ENCODE peak calls at places on chromosomes 2 and 18, in six cellular contexts. One of them, this sample, is unnamed.

GRCh38 chr2:1854747-1855146 is 110.4 kb upstream of the PXDN start:
- DNase-seq in C1 segment of cervical spinal cord: peak
- DNase-seq in nephron progenitor cell: peak
- DNase-seq in amygdala: peak
- DNase-seq in type B pancreatic cell: no peak
- DNase-seq in stimulated activated CD8-positive, alpha-beta memory T cell treated with anti-CD3 and anti-CD28 coated beads, Interleukin-7, amount 100 ng/mL, for 24 hours: no peak
- DNase-seq in this sample: peak

GRCh38 chr2:65691816-65692215 is 259.4 kb upstream of the SPRED2 start:
- DNase-seq in amygdala: no peak
- DNase-seq in nephron progenitor cell: no peak
- DNase-seq in stimulated activated CD8-positive, alpha-beta memory T cell treated with anti-CD3 and anti-CD28 coated beads, Interleukin-7, amount 100 ng/mL, for 24 hours: no peak
- DNase-seq in C1 segment of cervical spinal cord: no peak
- DNase-seq in type B pancreatic cell: no peak
- DNase-seq in this sample: no peak

GRCh38 chr2:234161932-234162331 is 111.4 kb downstream of the SPP2 start:
- DNase-seq in nephron progenitor cell: no peak
- DNase-seq in amygdala: no peak
- DNase-seq in type B pancreatic cell: no peak
- DNase-seq in stimulated activated CD8-positive, alpha-beta memory T cell treated with anti-CD3 and anti-CD28 coated beads, Interleukin-7, amount 100 ng/mL, for 24 hours: no peak
- DNase-seq in C1 segment of cervical spinal cord: no peak
- DNase-seq in this sample: no peak

GRCh38 chr2:36965751-36966369 is 476 bp downstream of the STRN start:
- DNase-seq in stimulated activated CD8-positive, alpha-beta memory T cell treated with anti-CD3 and anti-CD28 coated beads, Interleukin-7, amount 100 ng/mL, for 24 hours: peak
- DNase-seq in type B pancreatic cell: peak
- DNase-seq in amygdala: peak
- DNase-seq in nephron progenitor cell: peak
- DNase-seq in C1 segment of cervical spinal cord: peak
- DNase-seq in this sample: peak

GRCh38 chr2:234490239-234491074 is 6.4 kb downstream of the ARL4C start:
- DNase-seq in C1 segment of cervical spinal cord: no peak
- DNase-seq in stimulated activated CD8-positive, alpha-beta memory T cell treated with anti-CD3 and anti-CD28 coated beads, Interleukin-7, amount 100 ng/mL, for 24 hours: no peak
- DNase-seq in amygdala: no peak
- DNase-seq in type B pancreatic cell: no peak
- DNase-seq in nephron progenitor cell: no peak
- DNase-seq in this sample: no peak

GRCh38 chr2:167005096-167005495 is 116.8 kb downstream of the XIRP2 start:
- DNase-seq in C1 segment of cervical spinal cord: no peak
- DNase-seq in amygdala: no peak
- DNase-seq in nephron progenitor cell: no peak
- DNase-seq in stimulated activated CD8-positive, alpha-beta memory T cell treated with anti-CD3 and anti-CD28 coated beads, Interleukin-7, amount 100 ng/mL, for 24 hours: no peak
- DNase-seq in type B pancreatic cell: no peak
- DNase-seq in this sample: no peak

GRCh38 chr2:170525566-170525900 is 189.6 kb upstream of the SP5 start:
- DNase-seq in nephron progenitor cell: no peak
- DNase-seq in type B pancreatic cell: no peak
- DNase-seq in stimulated activated CD8-positive, alpha-beta memory T cell treated with anti-CD3 and anti-CD28 coated beads, Interleukin-7, amount 100 ng/mL, for 24 hours: no peak
- DNase-seq in C1 segment of cervical spinal cord: no peak
- DNase-seq in amygdala: peak
- DNase-seq in this sample: no peak

GRCh38 chr18:71443726-71444480 is 1100.2 kb downstream of the CBLN2 start:
- DNase-seq in nephron progenitor cell: no peak
- DNase-seq in amygdala: no peak
- DNase-seq in C1 segment of cervical spinal cord: no peak
- DNase-seq in stimulated activated CD8-positive, alpha-beta memory T cell treated with anti-CD3 and anti-CD28 coated beads, Interleukin-7, amount 100 ng/mL, for 24 hours: no peak
- DNase-seq in type B pancreatic cell: no peak
- DNase-seq in this sample: no peak

GRCh38 chr2:14621114-14621513 is 11.4 kb upstream of the LRATD1 start:
- DNase-seq in amygdala: no peak
- DNase-seq in nephron progenitor cell: no peak
- DNase-seq in stimulated activated CD8-positive, alpha-beta memory T cell treated with anti-CD3 and anti-CD28 coated beads, Interleukin-7, amount 100 ng/mL, for 24 hours: no peak
- DNase-seq in C1 segment of cervical spinal cord: no peak
- DNase-seq in type B pancreatic cell: no peak
- DNase-seq in this sample: no peak

GRCh38 chr18:43571078-43571689 is 293.9 kb upstream of the SYT4 start:
- DNase-seq in stimulated activated CD8-positive, alpha-beta memory T cell treated with anti-CD3 and anti-CD28 coated beads, Interleukin-7, amount 100 ng/mL, for 24 hours: no peak
- DNase-seq in nephron progenitor cell: peak
- DNase-seq in type B pancreatic cell: no peak
- DNase-seq in C1 segment of cervical spinal cord: no peak
- DNase-seq in amygdala: no peak
- DNase-seq in this sample: no peak

GRCh38 chr2:198135481-198135934 is 331.1 kb downstream of the PLCL1 start:
- DNase-seq in nephron progenitor cell: no peak
- DNase-seq in type B pancreatic cell: no peak
- DNase-seq in C1 segment of cervical spinal cord: no peak
- DNase-seq in stimulated activated CD8-positive, alpha-beta memory T cell treated with anti-CD3 and anti-CD28 coated beads, Interleukin-7, amount 100 ng/mL, for 24 hours: no peak
- DNase-seq in amygdala: no peak
- DNase-seq in this sample: no peak

GRCh38 chr18:44968336-44968735 is 287.6 kb downstream of the SETBP1 start:
- DNase-seq in C1 segment of cervical spinal cord: no peak
- DNase-seq in nephron progenitor cell: no peak
- DNase-seq in amygdala: no peak
- DNase-seq in type B pancreatic cell: no peak
- DNase-seq in stimulated activated CD8-positive, alpha-beta memory T cell treated with anti-CD3 and anti-CD28 coated beads, Interleukin-7, amount 100 ng/mL, for 24 hours: no peak
- DNase-seq in this sample: no peak

GRCh38 chr2:179917272-179917671 is 55.9 kb upstream of the ZNF385B start:
- DNase-seq in C1 segment of cervical spinal cord: no peak
- DNase-seq in amygdala: no peak
- DNase-seq in nephron progenitor cell: no peak
- DNase-seq in type B pancreatic cell: no peak
- DNase-seq in stimulated activated CD8-positive, alpha-beta memory T cell treated with anti-CD3 and anti-CD28 coated beads, Interleukin-7, amount 100 ng/mL, for 24 hours: no peak
- DNase-seq in this sample: no peak

This sample was measured in frontal cortex.